ENCODE peak calls at places on chromosomes 6 and 20, in six cellular contexts. J is central memory CD8-positive, alpha-beta T cell; S is GM23248; U is EH; P is stimulated activated CD4-positive, alpha-beta T cell treated with anti-CD3 and anti-CD28 coated beads, TNF-alpha, amount 100 ng/mL, for 4 hours; I is NCI-H1694. D is an unnamed sample.

GRCh38 chr6:7461416-7461815 is 71.8 kb downstream of the RIOK1 start:
- DNase-seq in J (no peak), S (peak), U (peak), P (no peak), I (no peak), D (no peak)

GRCh38 chr6:3162565-3163247 is 5.4 kb upstream of the TUBB2A start:
- DNase-seq in J (peak), S (peak), U (peak), P (peak), I (peak), D (peak)

GRCh38 chr6:118017301-118017854 is 110.3 kb downstream of the SLC35F1 start:
- DNase-seq in J (no peak), S (no peak), U (no peak), P (no peak), I (no peak), D (no peak)

GRCh38 chr6:44674226-44675155 is 287.0 kb downstream of the CDC5L start:
- DNase-seq in J (no peak), S (no peak), U (no peak), P (no peak), I (no peak), D (no peak)

GRCh38 chr20:25336561-25337422 is 53.8 kb downstream of the ABHD12 start:
- DNase-seq in J (no peak), S (peak), U (peak), P (no peak), I (no peak), D (no peak)

GRCh38 chr6:66161546-66162108 is 454.6 kb upstream of the EYS start:
- DNase-seq in J (no peak), S (peak), U (no peak), P (no peak), I (no peak), D (no peak)

GRCh38 chr6:105226598-105227291 is 46.9 kb upstream of the POPDC3 start:
- DNase-seq in J (no peak), S (peak), U (peak), P (no peak), I (no peak), D (no peak)

GRCh38 chr6:47075168-47075567 is 33.0 kb upstream of the ADGRF1 start:
- DNase-seq in J (no peak), S (no peak), U (no peak), P (no peak), I (no peak), D (no peak)

GRCh38 chr20:50652702-50653294 is 38.5 kb downstream of the RIPOR3 start:
- DNase-seq in J (no peak), S (peak), U (no peak), P (no peak), I (no peak), D (no peak)

GRCh38 chr6:26439552-26440125 is 665 bp upstream of the BTN3A3 start:
- DNase-seq in J (no peak), S (peak), U (peak), P (no peak), I (no peak), D (no peak)

GRCh38 chr6:32837651-32838113 is 857 bp downstream of the TAP2 start:
- DNase-seq in J (no peak), S (peak), U (peak), P (no peak), I (no peak), D (no peak)

GRCh38 chr6:14865609-14866100 is 380.2 kb upstream of the JARID2 start:
- DNase-seq in J (no peak), S (no peak), U (peak), P (no peak), I (no peak), D (no peak)

GRCh38 chr6:97304701-97305100 is 21.7 kb upstream of the MMS22L start:
- DNase-seq in J (no peak), S (peak), U (no peak), P (no peak), I (no peak), D (no peak)

GRCh38 chr6:41284726-41285125 is 1.8 kb downstream of the TREM1 start:
- DNase-seq in J (no peak), S (peak), U (peak), P (no peak), I (no peak), D (no peak)

GRCh38 chr6:10528170-10528981 is 7.2 kb downstream of the GCNT2 start:
- DNase-seq in J (no peak), S (no peak), U (peak), P (no peak), I (no peak), D (no peak)

GRCh38 chr6:112522600-112522999 is 175.5 kb downstream of the RFPL4B start:
- DNase-seq in J (no peak), S (peak), U (no peak), P (no peak), I (no peak), D (no peak)

GRCh38 chr6:109308018-109308492 is 74.2 kb downstream of the CD164 start:
- DNase-seq in J (no peak), S (peak), U (peak), P (no peak), I (no peak), D (no peak)

GRCh38 chr6:33912177-33912576 is 108.4 kb upstream of the MLN start:
- DNase-seq in J (no peak), S (no peak), U (no peak), P (no peak), I (no peak), D (no peak)

GRCh38 chr6:169960531-169960890 is 209.1 kb downstream of the ERMARD start:
- DNase-seq in J (no peak), S (no peak), U (no peak), P (no peak), I (no peak), D (no peak)

GRCh38 chr20:51272392-51272791 is 249.5 kb upstream of the KCNG1 start:
- DNase-seq in J (no peak), S (peak), U (peak), P (no peak), I (no peak), D (no peak)

GRCh38 chr20:53914861-53915458 is 155.4 kb downstream of the BCAS1 start:
- DNase-seq in J (no peak), S (no peak), U (no peak), P (no peak), I (no peak), D (no peak)

GRCh38 chr6:7235712-7236311 is 77.2 kb downstream of the SSR1 start:
- DNase-seq in J (no peak), S (no peak), U (no peak), P (no peak), I (no peak), D (no peak)

GRCh38 chr6:6131492-6132109 is 124.9 kb upstream of the NRN1 start:
- DNase-seq in J (no peak), S (peak), U (no peak), P (no peak), I (no peak), D (no peak)

GRCh38 chr20:24917797-24918578 is 31.1 kb upstream of the CST7 start:
- DNase-seq in J (no peak), S (peak), U (peak), P (no peak), I (peak), D (no peak)

GRCh38 chr6:73739097-73739496 is 43.1 kb downstream of the CD109 start:
- DNase-seq in J (no peak), S (peak), U (peak), P (no peak), I (peak), D (no peak)

GRCh38 chr20:17674722-17675518 is 7.1 kb downstream of the RRBP1 start:
- DNase-seq in J (no peak), S (peak), U (peak), P (no peak), I (no peak), D (no peak)

GRCh38 chr6:52503344-52503747 is 73.5 kb downstream of the TRAM2 start:
- DNase-seq in J (no peak), S (peak), U (peak), P (no peak), I (no peak), D (no peak)

GRCh38 chr6:27297857-27298730 is 14.0 kb downstream of the POM121L2 start:
- DNase-seq in J (no peak), S (peak), U (peak), P (no peak), I (no peak), D (no peak)

GRCh38 chr6:36355819-36356218 is 19.1 kb upstream of the BNIP5 start:
- DNase-seq in J (no peak), S (no peak), U (no peak), P (no peak), I (no peak), D (no peak)

GRCh38 chr6:123625697-123626096 is 11.1 kb downstream of the TRDN start:
- DNase-seq in J (no peak), S (no peak), U (no peak), P (no peak), I (no peak), D (no peak)

GRCh38 chr6:138211601-138212000 is 6.7 kb downstream of the PBOV1 start:
- DNase-seq in J (no peak), S (no peak), U (no peak), P (no peak), I (no peak), D (no peak)

GRCh38 chr6:132527791-132528190 is 10.3 kb upstream of the TAAR9 start:
- DNase-seq in J (no peak), S (peak), U (peak), P (no peak), I (no peak), D (no peak)

GRCh38 chr6:84738996-84739865 is 25.2 kb downstream of the TBX18 start:
- DNase-seq in J (no peak), S (peak), U (no peak), P (no peak), I (no peak), D (no peak)

GRCh38 chr6:129844118-129844891 is 16.8 kb downstream of the TMEM244 start:
- DNase-seq in J (no peak), S (peak), U (peak), P (no peak), I (no peak), D (no peak)

GRCh38 chr6:15025416-15025815 is 220.5 kb upstream of the JARID2 start:
- DNase-seq in J (no peak), S (no peak), U (peak), P (no peak), I (no peak), D (no peak)

GRCh38 chr6:139653136-139653535 is 278.7 kb upstream of the CITED2 start:
- DNase-seq in J (no peak), S (no peak), U (no peak), P (no peak), I (no peak), D (no peak)

GRCh38 chr6:159609813-159610212 is 83.2 kb downstream of the SOD2 start:
- DNase-seq in J (no peak), S (peak), U (peak), P (no peak), I (no peak), D (no peak)

D was measured in activated T-helper 9 cell treated with anti-CD3 and anti-CD28 coated beads, Interleukin-2, amount 50 U/mL, for 16 hours.